ENCODE peak calls at places on chromosome 1, in seven cellular contexts. One of them, this sample, is unnamed.

GRCh38 chr1:56469640-56470371 is 109.6 kb downstream of the PLPP3 start:
- DNase-seq in left ventricle myocardium inferior: no peak
- DNase-seq in osteocyte: no peak
- DNase-seq in heart left ventricle: no peak
- DNase-seq in fibroblast of mammary gland: peak
- DNase-seq in IMR-90: peak
- DNase-seq in AG10803: peak
- DNase-seq in this sample: no peak

GRCh38 chr1:101136739-101137138 is 100.1 kb upstream of the S1PR1 start:
- DNase-seq in left ventricle myocardium inferior: no peak
- DNase-seq in osteocyte: no peak
- DNase-seq in heart left ventricle: no peak
- DNase-seq in fibroblast of mammary gland: peak
- DNase-seq in IMR-90: peak
- DNase-seq in AG10803: peak
- DNase-seq in this sample: no peak

GRCh38 chr1:41735587-41736290 is 183.0 kb downstream of the HIVEP3 start:
- DNase-seq in left ventricle myocardium inferior: peak
- DNase-seq in osteocyte: no peak
- DNase-seq in heart left ventricle: peak
- DNase-seq in fibroblast of mammary gland: no peak
- DNase-seq in IMR-90: no peak
- DNase-seq in AG10803: no peak
- DNase-seq in this sample: no peak

GRCh38 chr1:232225336-232226131 is 404.4 kb downstream of the SIPA1L2 start:
- DNase-seq in left ventricle myocardium inferior: no peak
- DNase-seq in osteocyte: no peak
- DNase-seq in heart left ventricle: no peak
- DNase-seq in fibroblast of mammary gland: no peak
- DNase-seq in IMR-90: no peak
- DNase-seq in AG10803: no peak
- DNase-seq in this sample: no peak

GRCh38 chr1:225838793-225839192 is 28.9 kb downstream of the EPHX1 start:
- DNase-seq in left ventricle myocardium inferior: no peak
- DNase-seq in osteocyte: no peak
- DNase-seq in heart left ventricle: no peak
- DNase-seq in fibroblast of mammary gland: no peak
- DNase-seq in IMR-90: no peak
- DNase-seq in AG10803: no peak
- DNase-seq in this sample: no peak

GRCh38 chr1:240031414-240031813 is 60.3 kb upstream of the FMN2 start:
- DNase-seq in left ventricle myocardium inferior: no peak
- DNase-seq in osteocyte: no peak
- DNase-seq in heart left ventricle: no peak
- DNase-seq in fibroblast of mammary gland: peak
- DNase-seq in IMR-90: peak
- DNase-seq in AG10803: peak
- DNase-seq in this sample: no peak

GRCh38 chr1:61334718-61335589 is 252.6 kb downstream of the NFIA start:
- DNase-seq in left ventricle myocardium inferior: peak
- DNase-seq in osteocyte: no peak
- DNase-seq in heart left ventricle: peak
- DNase-seq in fibroblast of mammary gland: peak
- DNase-seq in IMR-90: no peak
- DNase-seq in AG10803: peak
- DNase-seq in this sample: no peak

GRCh38 chr1:187262731-187263130 is 434.0 kb downstream of the PLA2G4A start:
- DNase-seq in left ventricle myocardium inferior: no peak
- DNase-seq in osteocyte: no peak
- DNase-seq in heart left ventricle: no peak
- DNase-seq in fibroblast of mammary gland: no peak
- DNase-seq in IMR-90: no peak
- DNase-seq in AG10803: no peak
- DNase-seq in this sample: no peak

GRCh38 chr1:37015713-37016112 is 18.6 kb downstream of the GRIK3 start:
- DNase-seq in left ventricle myocardium inferior: no peak
- DNase-seq in osteocyte: no peak
- DNase-seq in heart left ventricle: no peak
- DNase-seq in fibroblast of mammary gland: no peak
- DNase-seq in IMR-90: no peak
- DNase-seq in AG10803: no peak
- DNase-seq in this sample: no peak

GRCh38 chr1:151255381-151255780 is 847 bp downstream of the PSMD4 start:
- DNase-seq in left ventricle myocardium inferior: no peak
- DNase-seq in osteocyte: no peak
- DNase-seq in heart left ventricle: no peak
- DNase-seq in fibroblast of mammary gland: peak
- DNase-seq in IMR-90: peak
- DNase-seq in AG10803: no peak
- DNase-seq in this sample: no peak

GRCh38 chr1:172451002-172451443 is 7.2 kb upstream of the PIGC start:
- DNase-seq in left ventricle myocardium inferior: no peak
- DNase-seq in osteocyte: no peak
- DNase-seq in heart left ventricle: no peak
- DNase-seq in fibroblast of mammary gland: no peak
- DNase-seq in IMR-90: peak
- DNase-seq in AG10803: no peak
- DNase-seq in this sample: no peak

GRCh38 chr1:103416681-103417318 is 108.7 kb upstream of the RNPC3 start:
- DNase-seq in left ventricle myocardium inferior: no peak
- DNase-seq in osteocyte: no peak
- DNase-seq in heart left ventricle: no peak
- DNase-seq in fibroblast of mammary gland: peak
- DNase-seq in IMR-90: peak
- DNase-seq in AG10803: peak
- DNase-seq in this sample: no peak

GRCh38 chr1:193914871-193915270 is 728.5 kb upstream of the B3GALT2 start:
- DNase-seq in left ventricle myocardium inferior: no peak
- DNase-seq in osteocyte: no peak
- DNase-seq in heart left ventricle: no peak
- DNase-seq in fibroblast of mammary gland: no peak
- DNase-seq in IMR-90: no peak
- DNase-seq in AG10803: no peak
- DNase-seq in this sample: no peak

GRCh38 chr1:16924919-16925477 is 3.3 kb downstream of the CROCC start:
- DNase-seq in left ventricle myocardium inferior: no peak
- DNase-seq in osteocyte: no peak
- DNase-seq in heart left ventricle: no peak
- DNase-seq in fibroblast of mammary gland: no peak
- DNase-seq in IMR-90: no peak
- DNase-seq in AG10803: no peak
- DNase-seq in this sample: no peak

GRCh38 chr1:202072211-202072610 is 50.5 kb upstream of the GPR37L1 start:
- DNase-seq in left ventricle myocardium inferior: no peak
- DNase-seq in osteocyte: no peak
- DNase-seq in heart left ventricle: no peak
- DNase-seq in fibroblast of mammary gland: no peak
- DNase-seq in IMR-90: no peak
- DNase-seq in AG10803: no peak
- DNase-seq in this sample: no peak

GRCh38 chr1:224879404-224879803 is 50.1 kb upstream of the DNAH14 start:
- DNase-seq in left ventricle myocardium inferior: no peak
- DNase-seq in osteocyte: no peak
- DNase-seq in heart left ventricle: no peak
- DNase-seq in fibroblast of mammary gland: peak
- DNase-seq in IMR-90: peak
- DNase-seq in AG10803: peak
- DNase-seq in this sample: no peak

GRCh38 chr1:110171134-110171733 is 20.9 kb downstream of the SLC6A17 start:
- DNase-seq in left ventricle myocardium inferior: no peak
- DNase-seq in osteocyte: no peak
- DNase-seq in heart left ventricle: no peak
- DNase-seq in fibroblast of mammary gland: no peak
- DNase-seq in IMR-90: no peak
- DNase-seq in AG10803: no peak
- DNase-seq in this sample: no peak

GRCh38 chr1:167738158-167738557 is 16.4 kb downstream of the MPZL1 start:
- DNase-seq in left ventricle myocardium inferior: no peak
- DNase-seq in osteocyte: no peak
- DNase-seq in heart left ventricle: no peak
- DNase-seq in fibroblast of mammary gland: no peak
- DNase-seq in IMR-90: peak
- DNase-seq in AG10803: no peak
- DNase-seq in this sample: no peak

GRCh38 chr1:229070168-229070567 is 200.7 kb upstream of the RAB4A start:
- DNase-seq in left ventricle myocardium inferior: peak
- DNase-seq in osteocyte: peak
- DNase-seq in heart left ventricle: peak
- DNase-seq in fibroblast of mammary gland: peak
- DNase-seq in IMR-90: peak
- DNase-seq in AG10803: peak
- DNase-seq in this sample: no peak

GRCh38 chr1:197917813-197918646 is 858 bp downstream of the LHX9 start:
- DNase-seq in left ventricle myocardium inferior: no peak
- DNase-seq in osteocyte: no peak
- DNase-seq in heart left ventricle: no peak
- DNase-seq in fibroblast of mammary gland: no peak
- DNase-seq in IMR-90: no peak
- DNase-seq in AG10803: no peak
- DNase-seq in this sample: no peak

GRCh38 chr1:154755858-154756730 is 114.0 kb downstream of the KCNN3 start:
- DNase-seq in left ventricle myocardium inferior: no peak
- DNase-seq in osteocyte: no peak
- DNase-seq in heart left ventricle: no peak
- DNase-seq in fibroblast of mammary gland: peak
- DNase-seq in IMR-90: peak
- DNase-seq in AG10803: peak
- DNase-seq in this sample: no peak

GRCh38 chr1:14228677-14229076 is 369.8 kb upstream of the KAZN start:
- DNase-seq in left ventricle myocardium inferior: no peak
- DNase-seq in osteocyte: no peak
- DNase-seq in heart left ventricle: no peak
- DNase-seq in fibroblast of mammary gland: no peak
- DNase-seq in IMR-90: no peak
- DNase-seq in AG10803: no peak
- DNase-seq in this sample: no peak

GRCh38 chr1:21289700-21290545 is at the start of gene ECE1:
- DNase-seq in left ventricle myocardium inferior: peak
- DNase-seq in osteocyte: no peak
- DNase-seq in heart left ventricle: peak
- DNase-seq in fibroblast of mammary gland: no peak
- DNase-seq in IMR-90: no peak
- DNase-seq in AG10803: no peak
- DNase-seq in this sample: no peak

GRCh38 chr1:158007949-158008386 is 14.5 kb downstream of the KIRREL1 start:
- DNase-seq in left ventricle myocardium inferior: no peak
- DNase-seq in osteocyte: no peak
- DNase-seq in heart left ventricle: no peak
- DNase-seq in fibroblast of mammary gland: no peak
- DNase-seq in IMR-90: no peak
- DNase-seq in AG10803: no peak
- DNase-seq in this sample: no peak

GRCh38 chr1:224607220-224608148 is 8.6 kb upstream of the CNIH3 start:
- DNase-seq in left ventricle myocardium inferior: no peak
- DNase-seq in osteocyte: no peak
- DNase-seq in heart left ventricle: no peak
- DNase-seq in fibroblast of mammary gland: no peak
- DNase-seq in IMR-90: no peak
- DNase-seq in AG10803: no peak
- DNase-seq in this sample: no peak

GRCh38 chr1:223326776-223327175 is 37.2 kb downstream of the SUSD4 start:
- DNase-seq in left ventricle myocardium inferior: no peak
- DNase-seq in osteocyte: no peak
- DNase-seq in heart left ventricle: no peak
- DNase-seq in fibroblast of mammary gland: peak
- DNase-seq in IMR-90: peak
- DNase-seq in AG10803: no peak
- DNase-seq in this sample: no peak

GRCh38 chr1:77416692-77417450 is 135.1 kb downstream of the AK5 start:
- DNase-seq in left ventricle myocardium inferior: no peak
- DNase-seq in osteocyte: no peak
- DNase-seq in heart left ventricle: no peak
- DNase-seq in fibroblast of mammary gland: peak
- DNase-seq in IMR-90: peak
- DNase-seq in AG10803: no peak
- DNase-seq in this sample: no peak
- TF ChIP-seq CTCF in left ventricle myocardium inferior: peak
- TF ChIP-seq CTCF in osteocyte: peak
- TF ChIP-seq CTCF in heart left ventricle: no peak
- TF ChIP-seq CTCF in fibroblast of mammary gland: peak
- TF ChIP-seq CTCF in IMR-90: peak
- TF ChIP-seq CTCF in AG10803: peak
- TF ChIP-seq CTCF in this sample: peak

GRCh38 chr1:195617157-195617556 is 991.1 kb downstream of the KCNT2 start:
- DNase-seq in left ventricle myocardium inferior: no peak
- DNase-seq in osteocyte: no peak
- DNase-seq in heart left ventricle: no peak
- DNase-seq in fibroblast of mammary gland: no peak
- DNase-seq in IMR-90: no peak
- DNase-seq in AG10803: no peak
- DNase-seq in this sample: no peak
- TF ChIP-seq CTCF in left ventricle myocardium inferior: no peak
- TF ChIP-seq CTCF in osteocyte: no peak
- TF ChIP-seq CTCF in heart left ventricle: no peak
- TF ChIP-seq CTCF in fibroblast of mammary gland: no peak
- TF ChIP-seq CTCF in IMR-90: no peak
- TF ChIP-seq CTCF in AG10803: no peak
- TF ChIP-seq CTCF in this sample: no peak

GRCh38 chr1:182598296-182598695 is 5.9 kb downstream of the RGS16 start:
- DNase-seq in left ventricle myocardium inferior: no peak
- DNase-seq in osteocyte: no peak
- DNase-seq in heart left ventricle: no peak
- DNase-seq in fibroblast of mammary gland: no peak
- DNase-seq in IMR-90: no peak
- DNase-seq in AG10803: no peak
- DNase-seq in this sample: no peak

GRCh38 chr1:182601416-182601786 is 2.8 kb downstream of the RGS16 start:
- DNase-seq in left ventricle myocardium inferior: peak
- DNase-seq in osteocyte: no peak
- DNase-seq in heart left ventricle: peak
- DNase-seq in fibroblast of mammary gland: peak
- DNase-seq in IMR-90: peak
- DNase-seq in AG10803: peak
- DNase-seq in this sample: peak

GRCh38 chr1:182600036-182600713 is 4.0 kb downstream of the RGS16 start:
- DNase-seq in left ventricle myocardium inferior: no peak
- DNase-seq in osteocyte: no peak
- DNase-seq in heart left ventricle: no peak
- DNase-seq in fibroblast of mammary gland: no peak
- DNase-seq in IMR-90: no peak
- DNase-seq in AG10803: no peak
- DNase-seq in this sample: no peak

GRCh38 chr1:182600745-182601415 is 3.3 kb downstream of the RGS16 start:
- DNase-seq in left ventricle myocardium inferior: no peak
- DNase-seq in osteocyte: no peak
- DNase-seq in heart left ventricle: no peak
- DNase-seq in fibroblast of mammary gland: no peak
- DNase-seq in IMR-90: no peak
- DNase-seq in AG10803: no peak
- DNase-seq in this sample: no peak

GRCh38 chr1:182599339-182599738 is 4.8 kb downstream of the RGS16 start:
- DNase-seq in left ventricle myocardium inferior: no peak
- DNase-seq in osteocyte: no peak
- DNase-seq in heart left ventricle: no peak
- DNase-seq in fibroblast of mammary gland: no peak
- DNase-seq in IMR-90: no peak
- DNase-seq in AG10803: no peak
- DNase-seq in this sample: no peak
- TF ChIP-seq CTCF in left ventricle myocardium inferior: peak
- TF ChIP-seq CTCF in osteocyte: no peak
- TF ChIP-seq CTCF in heart left ventricle: peak
- TF ChIP-seq CTCF in fibroblast of mammary gland: peak
- TF ChIP-seq CTCF in IMR-90: no peak
- TF ChIP-seq CTCF in AG10803: peak
- TF ChIP-seq CTCF in this sample: peak

GRCh38 chr1:92965003-92965402 is 3.7 kb upstream of the DIPK1A start:
- DNase-seq in left ventricle myocardium inferior: no peak
- DNase-seq in osteocyte: no peak
- DNase-seq in heart left ventricle: no peak
- DNase-seq in fibroblast of mammary gland: no peak
- DNase-seq in IMR-90: no peak
- DNase-seq in AG10803: no peak
- DNase-seq in this sample: no peak
- TF ChIP-seq CTCF in left ventricle myocardium inferior: no peak
- TF ChIP-seq CTCF in osteocyte: no peak
- TF ChIP-seq CTCF in heart left ventricle: no peak
- TF ChIP-seq CTCF in fibroblast of mammary gland: no peak
- TF ChIP-seq CTCF in IMR-90: no peak
- TF ChIP-seq CTCF in AG10803: no peak
- TF ChIP-seq CTCF in this sample: no peak

This sample was measured in Panc1.